ENCODE peak calls at places on chromosomes 11 and 22, in nine cellular contexts. L, Z, R, O, N, H, P, V and F are unnamed samples.

GRCh38 chr11:72204865-72205264 is 11.7 kb upstream of the FOLR2 start:
- DNase-seq in L (no peak), Z (no peak), R (no peak), O (no peak), N (no peak), H (no peak), P (no peak), V (no peak), F (no peak)

GRCh38 chr11:2099523-2100316 is 39.5 kb downstream of the IGF2 start:
- DNase-seq in L (peak), Z (no peak), R (no peak), O (no peak), N (peak), H (peak), P (no peak), V (no peak), F (no peak)

GRCh38 chr22:32106930-32107329 is 52.2 kb downstream of the C22orf42 start:
- DNase-seq in L (no peak), Z (no peak), R (peak), O (no peak), N (no peak), H (no peak), P (no peak), V (no peak), F (no peak)

GRCh38 chr11:60349990-60350389 is 22.9 kb downstream of the MS4A6E start:
- DNase-seq in L (no peak), Z (no peak), R (no peak), O (no peak), N (no peak), H (no peak), P (no peak), V (no peak), F (no peak)

GRCh38 chr11:127252321-127252720 is 251.8 kb upstream of the KIRREL3 start:
- DNase-seq in L (no peak), Z (no peak), R (no peak), O (no peak), N (no peak), H (no peak), P (no peak), V (no peak), F (peak)

GRCh38 chr11:35305670-35306382 is 113.5 kb downstream of the SLC1A2 start:
- DNase-seq in L (no peak), Z (peak), R (peak), O (peak), N (peak), H (no peak), P (peak), V (peak), F (no peak)

GRCh38 chr11:111378773-111379499 is at the start of gene POU2AF1:
- DNase-seq in L (no peak), Z (peak), R (no peak), O (no peak), N (no peak), H (no peak), P (no peak), V (peak), F (no peak)

GRCh38 chr11:70462818-70463477 is 64.6 kb downstream of the CTTN start:
- DNase-seq in L (no peak), Z (no peak), R (no peak), O (no peak), N (no peak), H (peak), P (no peak), V (no peak), F (no peak)

GRCh38 chr11:15697437-15698236 is 582.9 kb downstream of the INSC start:
- DNase-seq in L (no peak), Z (no peak), R (no peak), O (no peak), N (no peak), H (no peak), P (no peak), V (no peak), F (no peak)

GRCh38 chr11:33996498-33997454 is 54.8 kb upstream of the CAPRIN1 start:
- DNase-seq in L (no peak), Z (peak), R (peak), O (peak), N (peak), H (peak), P (peak), V (peak), F (peak)

GRCh38 chr11:116851631-116852030 is 14.2 kb upstream of the APOA1 start:
- DNase-seq in L (no peak), Z (no peak), R (no peak), O (no peak), N (no peak), H (peak), P (no peak), V (peak), F (no peak)

GRCh38 chr22:29306830-29307657 is 594 bp downstream of the GAS2L1 start:
- DNase-seq in L (peak), Z (peak), R (peak), O (peak), N (peak), H (peak), P (peak), V (peak), F (peak)

GRCh38 chr22:23514317-23515038 is 65.6 kb downstream of the IGLL1 start:
- DNase-seq in L (no peak), Z (no peak), R (peak), O (no peak), N (no peak), H (no peak), P (no peak), V (no peak), F (no peak)

GRCh38 chr11:64226507-64227051 is 505 bp downstream of the NUDT22 start:
- DNase-seq in L (peak), Z (no peak), R (no peak), O (no peak), N (peak), H (peak), P (peak), V (peak), F (no peak)

GRCh38 chr11:92693146-92693545 is 276.3 kb upstream of the MTNR1B start:
- DNase-seq in L (no peak), Z (no peak), R (no peak), O (no peak), N (no peak), H (no peak), P (no peak), V (no peak), F (no peak)

GRCh38 chr11:62149986-62150886 is 26.4 kb downstream of the INCENP start:
- DNase-seq in L (peak), Z (no peak), R (no peak), O (no peak), N (peak), H (peak), P (no peak), V (no peak), F (no peak)

GRCh38 chr11:110196241-110196754 is 100.1 kb downstream of the RDX start:
- DNase-seq in L (no peak), Z (no peak), R (no peak), O (no peak), N (no peak), H (no peak), P (no peak), V (no peak), F (no peak)

GRCh38 chr11:62680825-62681240 is 2.0 kb upstream of the UBXN1 start:
- DNase-seq in L (no peak), Z (peak), R (peak), O (peak), N (peak), H (no peak), P (no peak), V (peak), F (no peak)

GRCh38 chr11:107570015-107570414 is 4.5 kb upstream of the ALKBH8 start:
- DNase-seq in L (no peak), Z (no peak), R (no peak), O (no peak), N (no peak), H (no peak), P (no peak), V (no peak), F (no peak)

GRCh38 chr11:106770489-106771100 is 247.7 kb downstream of the GUCY1A2 start:
- DNase-seq in L (no peak), Z (no peak), R (no peak), O (no peak), N (no peak), H (no peak), P (no peak), V (no peak), F (no peak)